ENCODE peak calls at places on chromosomes 6 and 20, in four cellular contexts. One of them, this sample, is unnamed. For H4K20me1, the result is how much of the 10 kb centered on the place peaks cover.

GRCh38 chr20:15555913-15556312 is 1017.3 kb downstream of the KIF16B start:
- DNase-seq in hepatocyte: peak
- DNase-seq in PC-9: no peak
- DNase-seq in IMR-90: no peak
- DNase-seq in this sample: no peak

GRCh38 chr20:49343246-49343645 is 65.4 kb upstream of the ZNFX1 start:
- DNase-seq in IMR-90: no peak
- DNase-seq in hepatocyte: no peak
- DNase-seq in PC-9: no peak
- DNase-seq in this sample: no peak

GRCh38 chr6:77620290-77620882 is 32.5 kb upstream of the MEI4 start:
- DNase-seq in hepatocyte: peak
- DNase-seq in IMR-90: no peak
- DNase-seq in PC-9: no peak
- DNase-seq in this sample: peak

GRCh38 chr6:16296061-16296670 is 57.8 kb downstream of the GMPR start:
- DNase-seq in IMR-90: no peak
- DNase-seq in hepatocyte: no peak
- DNase-seq in PC-9: no peak
- DNase-seq in this sample: no peak

GRCh38 chr6:170150590-170150945 is 140.3 kb downstream of the DLL1 start:
- DNase-seq in hepatocyte: no peak
- DNase-seq in IMR-90: no peak
- DNase-seq in PC-9: no peak
- DNase-seq in this sample: no peak

GRCh38 chr6:64520050-64520449 is 884.4 kb downstream of the PHF3 start:
- DNase-seq in IMR-90: peak
- DNase-seq in hepatocyte: peak
- DNase-seq in PC-9: no peak
- DNase-seq in this sample: no peak

GRCh38 chr20:4726710-4727391 is 5.1 kb downstream of the PRND start:
- DNase-seq in hepatocyte: no peak
- DNase-seq in PC-9: no peak
- DNase-seq in IMR-90: peak
- DNase-seq in this sample: peak

GRCh38 chr6:71706523-71706922 is 179.8 kb upstream of the RIMS1 start:
- DNase-seq in IMR-90: no peak
- DNase-seq in PC-9: no peak
- DNase-seq in hepatocyte: no peak
- DNase-seq in this sample: no peak

GRCh38 chr20:33443006-33443511 is 504 bp downstream of the SNTA1 start:
- DNase-seq in PC-9: no peak
- DNase-seq in IMR-90: no peak
- DNase-seq in hepatocyte: peak
- DNase-seq in this sample: peak

GRCh38 chr20:8190043-8190880 is 58.2 kb downstream of the PLCB1 start:
- DNase-seq in hepatocyte: no peak
- DNase-seq in IMR-90: no peak
- DNase-seq in PC-9: no peak
- DNase-seq in this sample: no peak

GRCh38 chr6:22737331-22737730 is 168.0 kb downstream of the HDGFL1 start:
- DNase-seq in hepatocyte: peak
- DNase-seq in PC-9: peak
- DNase-seq in IMR-90: peak
- DNase-seq in this sample: no peak

GRCh38 chr20:33348136-33348937 is 53.0 kb downstream of the CDK5RAP1 start:
- DNase-seq in IMR-90: no peak
- DNase-seq in hepatocyte: no peak
- DNase-seq in PC-9: no peak
- DNase-seq in this sample: no peak

GRCh38 chr6:148884461-148884860 is 137.6 kb downstream of the UST start:
- DNase-seq in PC-9: no peak
- DNase-seq in IMR-90: no peak
- DNase-seq in hepatocyte: no peak
- DNase-seq in this sample: no peak

GRCh38 chr6:53986165-53986720 is 125.0 kb upstream of the MLIP start:
- DNase-seq in IMR-90: peak
- DNase-seq in hepatocyte: peak
- DNase-seq in PC-9: peak
- DNase-seq in this sample: peak

GRCh38 chr20:52497731-52498130 is 306.2 kb upstream of the ZFP64 start:
- DNase-seq in PC-9: no peak
- DNase-seq in IMR-90: peak
- DNase-seq in hepatocyte: no peak
- DNase-seq in this sample: no peak

GRCh38 chr6:90739339-90739738 is 152.5 kb upstream of the MAP3K7 start:
- DNase-seq in IMR-90: no peak
- DNase-seq in PC-9: peak
- DNase-seq in hepatocyte: no peak
- DNase-seq in this sample: no peak

GRCh38 chr6:9482030-9482731 is 932.7 kb downstream of the TFAP2A start:
- DNase-seq in hepatocyte: peak
- DNase-seq in PC-9: peak
- DNase-seq in IMR-90: peak
- DNase-seq in this sample: no peak

GRCh38 chr6:43990275-43990626 is 137.0 kb downstream of the MRPL14 start:
- DNase-seq in PC-9: no peak
- DNase-seq in hepatocyte: peak
- DNase-seq in IMR-90: peak
- DNase-seq in this sample: no peak

GRCh38 chr20:57594092-57594911 is 25.9 kb downstream of the ZBP1 start:
- DNase-seq in hepatocyte: peak
- DNase-seq in PC-9: peak
- DNase-seq in IMR-90: peak
- DNase-seq in this sample: peak

GRCh38 chr20:14986026-14986655 is 648.7 kb upstream of the FLRT3 start:
- DNase-seq in PC-9: peak
- DNase-seq in hepatocyte: peak
- DNase-seq in IMR-90: no peak
- DNase-seq in this sample: no peak

GRCh38 chr6:158536084-158536890 is 23.6 kb upstream of the TMEM181 start:
- DNase-seq in hepatocyte: peak
- DNase-seq in PC-9: peak
- DNase-seq in IMR-90: peak
- DNase-seq in this sample: peak

GRCh38 chr6:89270951-89271721 is 44.0 kb downstream of the GABRR2 start:
- DNase-seq in hepatocyte: no peak
- DNase-seq in PC-9: no peak
- DNase-seq in IMR-90: no peak
- DNase-seq in this sample: peak

GRCh38 chr6:55388161-55388560 is 60.9 kb downstream of the GFRAL start:
- DNase-seq in hepatocyte: peak
- DNase-seq in IMR-90: peak
- DNase-seq in PC-9: no peak
- DNase-seq in this sample: no peak

GRCh38 chr6:148472495-148473105 is 130.0 kb downstream of the SASH1 start:
- DNase-seq in hepatocyte: no peak
- DNase-seq in PC-9: no peak
- DNase-seq in IMR-90: no peak
- DNase-seq in this sample: no peak

GRCh38 chr6:158361961-158362634 is 49.8 kb downstream of the TULP4 start:
- DNase-seq in PC-9: no peak
- DNase-seq in hepatocyte: no peak
- DNase-seq in IMR-90: peak
- DNase-seq in this sample: no peak

GRCh38 chr6:92110390-92110789 is 1309.0 kb downstream of the EPHA7 start:
- DNase-seq in hepatocyte: peak
- DNase-seq in PC-9: no peak
- DNase-seq in IMR-90: no peak
- DNase-seq in this sample: no peak

GRCh38 chr6:68559052-68559451 is 76.0 kb upstream of the ADGRB3 start:
- DNase-seq in IMR-90: no peak
- DNase-seq in hepatocyte: no peak
- DNase-seq in PC-9: no peak
- DNase-seq in this sample: no peak

GRCh38 chr6:87671555-87672029 is 30.4 kb downstream of the AKIRIN2 start:
- DNase-seq in PC-9: no peak
- DNase-seq in hepatocyte: peak
- DNase-seq in IMR-90: no peak
- DNase-seq in this sample: no peak

GRCh38 chr6:55046869-55047422 is 127.4 kb upstream of the HCRTR2 start:
- DNase-seq in IMR-90: peak
- DNase-seq in PC-9: no peak
- DNase-seq in hepatocyte: peak
- DNase-seq in this sample: no peak

GRCh38 chr6:134830945-134831344 is 119.0 kb downstream of the ALDH8A1 start:
- DNase-seq in IMR-90: no peak
- DNase-seq in hepatocyte: no peak
- DNase-seq in PC-9: no peak
- DNase-seq in this sample: no peak

GRCh38 chr6:6331393-6331792 is 10.9 kb upstream of the F13A1 start:
- DNase-seq in IMR-90: no peak
- DNase-seq in PC-9: no peak
- DNase-seq in hepatocyte: no peak
- DNase-seq in this sample: peak

GRCh38 chr6:6332873-6333272 is 12.4 kb upstream of the F13A1 start:
- DNase-seq in PC-9: no peak
- DNase-seq in IMR-90: no peak
- DNase-seq in hepatocyte: no peak
- DNase-seq in this sample: peak

GRCh38 chr6:6330407-6330806 is 9.9 kb upstream of the F13A1 start:
- DNase-seq in PC-9: no peak
- DNase-seq in hepatocyte: no peak
- DNase-seq in IMR-90: no peak
- DNase-seq in this sample: peak

GRCh38 chr6:6332240-6332639 is 11.8 kb upstream of the F13A1 start:
- DNase-seq in PC-9: no peak
- DNase-seq in hepatocyte: no peak
- DNase-seq in IMR-90: no peak
- DNase-seq in this sample: peak

GRCh38 chr6:6333498-6333897 is 13.0 kb upstream of the F13A1 start:
- DNase-seq in PC-9: no peak
- DNase-seq in IMR-90: no peak
- DNase-seq in hepatocyte: no peak
- DNase-seq in this sample: no peak
- H3K4me2 ChIP-seq in PC-9: no peak
- H3K4me2 ChIP-seq in IMR-90: no peak
- H3K4me2 ChIP-seq in hepatocyte: no peak
- H3K4me2 ChIP-seq in this sample: peak

GRCh38 chr6:127459231-127459641 is at the start of gene KIAA0408:
- DNase-seq in PC-9: no peak
- DNase-seq in hepatocyte: peak
- DNase-seq in IMR-90: peak
- DNase-seq in this sample: no peak
- H4K20me1 ChIP-seq in PC-9: under half
- H4K20me1 ChIP-seq in hepatocyte: under half
- H4K20me1 ChIP-seq in IMR-90: under half
- H4K20me1 ChIP-seq in this sample: under half

GRCh38 chr6:27290850-27291208 is 21.2 kb downstream of the POM121L2 start:
- DNase-seq in PC-9: no peak
- DNase-seq in IMR-90: no peak
- DNase-seq in hepatocyte: no peak
- DNase-seq in this sample: no peak
- H3K4me2 ChIP-seq in PC-9: peak
- H3K4me2 ChIP-seq in IMR-90: peak
- H3K4me2 ChIP-seq in hepatocyte: peak
- H3K4me2 ChIP-seq in this sample: no peak

GRCh38 chr20:2652724-2653510 is 485 bp downstream of the NOP56 start:
- DNase-seq in hepatocyte: peak
- DNase-seq in IMR-90: no peak
- DNase-seq in PC-9: no peak
- DNase-seq in this sample: peak
- H4K20me1 ChIP-seq in hepatocyte: under half
- H4K20me1 ChIP-seq in IMR-90: under half
- H4K20me1 ChIP-seq in PC-9: under half
- H4K20me1 ChIP-seq in this sample: under half

DNA sequence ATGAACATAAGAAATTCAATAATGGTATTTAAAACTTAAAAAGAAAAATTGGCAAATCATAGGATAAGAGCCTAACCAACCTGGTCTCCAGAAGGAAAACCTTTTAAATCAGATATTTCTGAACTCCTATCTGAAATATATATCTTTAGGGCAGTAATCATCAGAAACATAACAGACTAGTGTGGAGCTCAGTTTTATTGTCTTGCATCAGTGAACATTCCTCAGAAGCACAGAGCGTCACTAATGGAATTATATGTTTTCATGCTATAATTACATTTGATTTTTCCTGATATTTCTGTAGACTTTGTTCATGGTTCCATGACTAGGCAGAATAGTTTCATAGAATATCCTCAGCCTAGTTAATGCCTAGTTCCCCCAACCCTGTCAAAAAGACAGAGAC is 262.2 kb downstream of the EYA4 start:
- DNase-seq in hepatocyte: no peak
- DNase-seq in PC-9: no peak
- DNase-seq in IMR-90: no peak
- DNase-seq in this sample: no peak
- H3K4me2 ChIP-seq in hepatocyte: no peak
- H3K4me2 ChIP-seq in PC-9: no peak
- H3K4me2 ChIP-seq in IMR-90: no peak
- H3K4me2 ChIP-seq in this sample: no peak